ENCODE peak calls at places on chromosome 22, in four cellular contexts. One of them, this sample, is unnamed. For H3K36me3, the result is how much of the 10 kb centered on the place peaks cover.

GRCh38 chr22:45006873-45007246 is 2.9 kb downstream of the PHF21B start:
- DNase-seq in neuronal stem cell: no peak
- DNase-seq in H1: peak
- DNase-seq in trophoblast cell: no peak
- DNase-seq in this sample: no peak

GRCh38 chr22:17121235-17122195 is at the start of gene TMEM121B:
- DNase-seq in trophoblast cell: peak
- DNase-seq in H1: peak
- DNase-seq in neuronal stem cell: peak
- DNase-seq in this sample: peak

GRCh38 chr22:25492950-25493790 is 71.3 kb upstream of the GRK3 start:
- DNase-seq in neuronal stem cell: no peak
- DNase-seq in trophoblast cell: no peak
- DNase-seq in H1: no peak
- DNase-seq in this sample: no peak

GRCh38 chr22:28750471-28750881 is 8.6 kb downstream of the HSCB start:
- DNase-seq in neuronal stem cell: no peak
- DNase-seq in H1: no peak
- DNase-seq in trophoblast cell: no peak
- DNase-seq in this sample: no peak

GRCh38 chr22:39928556-39929401 is 27.9 kb downstream of the GRAP2 start:
- DNase-seq in trophoblast cell: no peak
- DNase-seq in neuronal stem cell: no peak
- DNase-seq in H1: no peak
- DNase-seq in this sample: no peak

GRCh38 chr22:40270748-40271373 is 75.4 kb upstream of the ADSL start:
- DNase-seq in trophoblast cell: no peak
- DNase-seq in H1: no peak
- DNase-seq in neuronal stem cell: no peak
- DNase-seq in this sample: no peak

GRCh38 chr22:39220897-39221850 is 23.6 kb downstream of the PDGFB start:
- DNase-seq in neuronal stem cell: no peak
- DNase-seq in trophoblast cell: peak
- DNase-seq in H1: no peak
- DNase-seq in this sample: no peak

GRCh38 chr22:50622723-50623327 is 5.1 kb downstream of the ARSA start:
- DNase-seq in H1: no peak
- DNase-seq in neuronal stem cell: no peak
- DNase-seq in trophoblast cell: peak
- DNase-seq in this sample: no peak

GRCh38 chr22:42646569-42647525 is 2.3 kb downstream of the CYB5R3 start:
- DNase-seq in neuronal stem cell: no peak
- DNase-seq in H1: no peak
- DNase-seq in trophoblast cell: no peak
- DNase-seq in this sample: no peak

GRCh38 chr22:44147821-44148574 is 32.7 kb upstream of the PARVG start:
- DNase-seq in H1: peak
- DNase-seq in trophoblast cell: no peak
- DNase-seq in neuronal stem cell: no peak
- DNase-seq in this sample: peak

GRCh38 chr22:41334951-41335635 is 33.8 kb downstream of the ZC3H7B start:
- DNase-seq in neuronal stem cell: no peak
- DNase-seq in trophoblast cell: no peak
- DNase-seq in H1: no peak
- DNase-seq in this sample: no peak

GRCh38 chr22:27982630-27983180 is 63.6 kb upstream of the PITPNB start:
- DNase-seq in trophoblast cell: no peak
- DNase-seq in H1: peak
- DNase-seq in neuronal stem cell: no peak
- DNase-seq in this sample: no peak

GRCh38 chr22:41822289-41823057 is 10.4 kb upstream of the SREBF2 start:
- DNase-seq in neuronal stem cell: no peak
- DNase-seq in H1: no peak
- DNase-seq in trophoblast cell: peak
- DNase-seq in this sample: peak

GRCh38 chr22:17921871-17922821 is 102.2 kb downstream of the MICAL3 start:
- DNase-seq in H1: peak
- DNase-seq in neuronal stem cell: no peak
- DNase-seq in trophoblast cell: peak
- DNase-seq in this sample: no peak

GRCh38 chr22:27682438-27682837 is 119.1 kb downstream of the MN1 start:
- DNase-seq in trophoblast cell: no peak
- DNase-seq in neuronal stem cell: no peak
- DNase-seq in H1: peak
- DNase-seq in this sample: no peak

GRCh38 chr22:42807185-42807584 is 49.9 kb downstream of the ARFGAP3 start:
- DNase-seq in trophoblast cell: no peak
- DNase-seq in H1: no peak
- DNase-seq in neuronal stem cell: no peak
- DNase-seq in this sample: no peak

GRCh38 chr22:32823024-32823730 is 21.7 kb downstream of the TIMP3 start:
- DNase-seq in trophoblast cell: peak
- DNase-seq in H1: peak
- DNase-seq in neuronal stem cell: no peak
- DNase-seq in this sample: peak

GRCh38 chr22:17772249-17772962 is 1.9 kb downstream of the BID start:
- DNase-seq in H1: no peak
- DNase-seq in neuronal stem cell: no peak
- DNase-seq in trophoblast cell: no peak
- DNase-seq in this sample: peak

GRCh38 chr22:49324527-49325491 is 502.9 kb downstream of the BRD1 start:
- DNase-seq in neuronal stem cell: no peak
- DNase-seq in H1: peak
- DNase-seq in trophoblast cell: no peak
- DNase-seq in this sample: no peak

GRCh38 chr22:16936625-16937024 is 71.4 kb downstream of the GAB4 start:
- DNase-seq in neuronal stem cell: no peak
- DNase-seq in H1: no peak
- DNase-seq in trophoblast cell: no peak
- DNase-seq in this sample: no peak

GRCh38 chr22:25208743-25209505 is 9.3 kb downstream of the CRYBB3 start:
- DNase-seq in trophoblast cell: no peak
- DNase-seq in H1: no peak
- DNase-seq in neuronal stem cell: no peak
- DNase-seq in this sample: no peak

GRCh38 chr22:43275545-43275981 is 67.6 kb downstream of the SCUBE1 start:
- DNase-seq in neuronal stem cell: no peak
- DNase-seq in trophoblast cell: peak
- DNase-seq in H1: peak
- DNase-seq in this sample: peak

GRCh38 chr22:41446057-41446501 is 522 bp downstream of the TOB2 start:
- DNase-seq in neuronal stem cell: peak
- DNase-seq in trophoblast cell: no peak
- DNase-seq in H1: no peak
- DNase-seq in this sample: peak

GRCh38 chr22:38850941-38851849 is 7.4 kb upstream of the NPTXR start:
- DNase-seq in neuronal stem cell: no peak
- DNase-seq in H1: no peak
- DNase-seq in trophoblast cell: no peak
- DNase-seq in this sample: peak

GRCh38 chr22:25623310-25623734 is 58.8 kb downstream of the GRK3 start:
- DNase-seq in H1: no peak
- DNase-seq in neuronal stem cell: no peak
- DNase-seq in trophoblast cell: no peak
- DNase-seq in this sample: no peak

GRCh38 chr22:26065847-26066246 is 103.4 kb upstream of the SEZ6L start:
- DNase-seq in trophoblast cell: peak
- DNase-seq in H1: no peak
- DNase-seq in neuronal stem cell: no peak
- DNase-seq in this sample: no peak

GRCh38 chr22:17085277-17086091 is 684 bp downstream of the IL17RA start:
- DNase-seq in neuronal stem cell: no peak
- DNase-seq in trophoblast cell: peak
- DNase-seq in H1: peak
- DNase-seq in this sample: peak

GRCh38 chr22:38784035-38784434 is 9.9 kb downstream of the DNAL4 start:
- DNase-seq in neuronal stem cell: no peak
- DNase-seq in H1: no peak
- DNase-seq in trophoblast cell: no peak
- DNase-seq in this sample: no peak

GRCh38 chr22:39349967-39350802 is at the start of gene SYNGR1:
- DNase-seq in H1: no peak
- DNase-seq in trophoblast cell: peak
- DNase-seq in neuronal stem cell: peak
- DNase-seq in this sample: no peak

GRCh38 chr22:39151329-39151975 is 1.0 kb downstream of the CBX7 start:
- DNase-seq in H1: no peak
- DNase-seq in neuronal stem cell: no peak
- DNase-seq in trophoblast cell: no peak
- DNase-seq in this sample: no peak

GRCh38 chr22:20972933-20973577 is 6.0 kb downstream of the AIFM3 start:
- DNase-seq in H1: no peak
- DNase-seq in trophoblast cell: no peak
- DNase-seq in neuronal stem cell: no peak
- DNase-seq in this sample: no peak

GRCh38 chr22:25406510-25407210 is 157.8 kb upstream of the GRK3 start:
- DNase-seq in trophoblast cell: peak
- DNase-seq in neuronal stem cell: no peak
- DNase-seq in H1: no peak
- DNase-seq in this sample: peak

GRCh38 chr22:43880743-43881055 is 11.1 kb downstream of the PNPLA5 start:
- DNase-seq in neuronal stem cell: no peak
- DNase-seq in trophoblast cell: no peak
- DNase-seq in H1: no peak
- DNase-seq in this sample: no peak

GRCh38 chr22:28479912-28480311 is 199.7 kb downstream of the TTC28 start:
- DNase-seq in H1: no peak
- DNase-seq in neuronal stem cell: no peak
- DNase-seq in trophoblast cell: no peak
- DNase-seq in this sample: no peak

GRCh38 chr22:44272330-44272729 is 40.4 kb downstream of the SHISAL1 start:
- DNase-seq in neuronal stem cell: no peak
- DNase-seq in H1: no peak
- DNase-seq in trophoblast cell: no peak
- DNase-seq in this sample: no peak

GRCh38 chr22:50699001-50699753 is 26.6 kb downstream of the SHANK3 start:
- DNase-seq in trophoblast cell: no peak
- DNase-seq in neuronal stem cell: no peak
- DNase-seq in H1: no peak
- DNase-seq in this sample: no peak

GRCh38 chr22:24207264-24208011 is 26.2 kb downstream of the SUSD2 start:
- DNase-seq in H1: no peak
- DNase-seq in neuronal stem cell: no peak
- DNase-seq in trophoblast cell: no peak
- DNase-seq in this sample: peak
- H3K4ac ChIP-seq in H1: no peak
- H3K4ac ChIP-seq in neuronal stem cell: no peak
- H3K4ac ChIP-seq in trophoblast cell: peak
- H3K4ac ChIP-seq in this sample: peak

GRCh38 chr22:19533857-19534256 is 9.6 kb upstream of the CLDN5 start:
- DNase-seq in H1: no peak
- DNase-seq in neuronal stem cell: no peak
- DNase-seq in trophoblast cell: no peak
- DNase-seq in this sample: no peak
- H3K36me3 ChIP-seq in H1: under half
- H3K36me3 ChIP-seq in neuronal stem cell: under half
- H3K36me3 ChIP-seq in trophoblast cell: under half
- H3K36me3 ChIP-seq in this sample: under half

GRCh38 chr22:31139066-31139465 is 1.2 kb downstream of the PLA2G3 start:
- DNase-seq in neuronal stem cell: no peak
- DNase-seq in trophoblast cell: no peak
- DNase-seq in H1: no peak
- DNase-seq in this sample: no peak

GRCh38 chr22:31139866-31140716 is at the start of gene PLA2G3:
- DNase-seq in neuronal stem cell: peak
- DNase-seq in H1: peak
- DNase-seq in trophoblast cell: no peak
- DNase-seq in this sample: peak

GRCh38 chr22:31142285-31142684 is 2.0 kb upstream of the PLA2G3 start:
- DNase-seq in H1: no peak
- DNase-seq in trophoblast cell: no peak
- DNase-seq in neuronal stem cell: no peak
- DNase-seq in this sample: no peak

GRCh38 chr22:31141551-31141950 is 1.2 kb upstream of the PLA2G3 start:
- DNase-seq in H1: no peak
- DNase-seq in trophoblast cell: no peak
- DNase-seq in neuronal stem cell: no peak
- DNase-seq in this sample: no peak

GRCh38 chr22:31140746-31141145 is 438 bp upstream of the PLA2G3 start:
- DNase-seq in trophoblast cell: no peak
- DNase-seq in H1: no peak
- DNase-seq in neuronal stem cell: no peak
- DNase-seq in this sample: no peak
- H2BK12ac ChIP-seq in trophoblast cell: no peak
- H2BK12ac ChIP-seq in H1: peak
- H2BK12ac ChIP-seq in neuronal stem cell: peak
- H2BK12ac ChIP-seq in this sample: no peak

GRCh38 chr22:37020192-37020479 is 594 bp downstream of the MPST start:
- DNase-seq in H1: no peak
- DNase-seq in neuronal stem cell: no peak
- DNase-seq in trophoblast cell: peak
- DNase-seq in this sample: peak

GRCh38 chr22:37021041-37021440 is 1.5 kb downstream of the MPST start:
- DNase-seq in neuronal stem cell: no peak
- DNase-seq in trophoblast cell: no peak
- DNase-seq in H1: no peak
- DNase-seq in this sample: no peak

GRCh38 chr22:37018086-37018814 is 997 bp downstream of the TST start:
- DNase-seq in trophoblast cell: no peak
- DNase-seq in neuronal stem cell: no peak
- DNase-seq in H1: no peak
- DNase-seq in this sample: no peak

GRCh38 chr22:37018815-37019308 is 385 bp downstream of the TST start:
- DNase-seq in H1: peak
- DNase-seq in trophoblast cell: peak
- DNase-seq in neuronal stem cell: peak
- DNase-seq in this sample: peak

DNA sequence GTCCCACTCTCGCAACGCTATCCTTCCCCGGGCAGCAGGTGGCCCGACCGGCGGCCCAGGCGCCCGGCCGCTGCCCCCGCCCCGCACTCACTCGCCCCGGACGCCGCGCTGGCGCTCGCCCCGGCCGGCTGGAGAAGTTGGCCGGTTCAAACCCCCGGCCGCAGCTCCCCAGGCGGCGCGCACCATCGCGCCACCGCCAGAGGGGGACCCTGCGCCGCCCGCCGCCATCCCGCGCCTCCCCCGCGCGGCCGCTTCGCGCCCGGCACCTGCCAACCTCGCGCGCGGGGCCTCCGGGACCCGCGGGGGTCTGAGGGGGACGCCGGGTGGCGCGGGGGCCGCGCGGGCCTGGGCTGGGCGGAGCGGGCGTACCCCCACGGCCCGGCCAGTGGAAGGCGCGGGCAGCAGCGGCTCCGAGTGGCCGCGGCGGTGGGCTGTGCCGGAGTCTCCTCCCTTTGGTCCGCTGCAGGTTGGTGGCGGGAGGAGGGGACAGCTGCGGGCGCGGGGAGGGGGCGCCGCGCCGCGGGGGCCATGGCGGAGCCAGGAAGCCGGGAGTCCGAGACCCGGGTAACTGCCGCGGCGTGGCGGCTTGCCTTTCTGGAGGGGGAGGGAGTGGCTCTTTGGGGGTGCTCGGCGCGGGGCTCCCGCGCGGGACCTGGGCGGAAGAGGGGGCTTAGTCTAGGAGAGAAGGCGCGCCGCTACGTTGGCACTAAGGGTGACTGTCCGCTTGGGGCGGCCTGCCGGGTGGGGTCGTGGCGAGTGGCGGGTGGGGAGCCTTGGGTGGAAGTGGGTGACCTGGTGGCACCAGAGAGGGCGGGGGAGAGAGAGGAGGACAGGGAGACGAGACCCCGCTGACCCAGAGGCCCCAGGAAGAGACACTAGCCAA is at the start of the genes MPST and TST:
- DNase-seq in H1: peak
- DNase-seq in trophoblast cell: peak
- DNase-seq in neuronal stem cell: peak
- DNase-seq in this sample: peak
- H3K4ac ChIP-seq in H1: peak
- H3K4ac ChIP-seq in trophoblast cell: peak
- H3K4ac ChIP-seq in neuronal stem cell: peak
- H3K4ac ChIP-seq in this sample: peak